ENCODE peak calls at places on chromosomes 7 and 10, in six cellular contexts. M is SW480; W is PC-3; L is T-cell; C is activated naive CD4-positive, alpha-beta T cell; S is NCI-H1048. N is an unnamed sample.

GRCh38 chr7:12133865-12134264 is 77.2 kb upstream of the TMEM106B start:
- DNase-seq in M (no peak), W (no peak), L (no peak), C (no peak), S (no peak), N (no peak)

GRCh38 chr7:27515933-27516332 is 146.8 kb downstream of the HIBADH start:
- DNase-seq in M (no peak), W (peak; percentile 7), L (no peak), C (no peak), S (no peak), N (no peak)

GRCh38 chr10:103575416-103576075 is 82.0 kb downstream of the NEURL1 start:
- DNase-seq in M (no peak), W (peak; percentile 64), L (no peak), C (no peak), S (no peak), N (no peak)

GRCh38 chr7:102287465-102288146 is 938 bp downstream of the SH2B2 start:
- DNase-seq in M (peak; percentile 73), W (peak; percentile 35), L (no peak), C (no peak), S (no peak), N (no peak)

GRCh38 chr10:79289801-79290200 is 57.5 kb upstream of the PPIF start:
- DNase-seq in M (no peak), W (peak; percentile 42), L (no peak), C (no peak), S (no peak), N (no peak)

GRCh38 chr10:57776688-57777432 is 490.8 kb downstream of the IPMK start:
- DNase-seq in M (no peak), W (no peak), L (no peak), C (no peak), S (no peak), N (no peak)

GRCh38 chr10:79979310-79979972 is 30.5 kb upstream of the SFTPD start:
- DNase-seq in M (no peak), W (no peak), L (no peak), C (no peak), S (no peak), N (no peak)

GRCh38 chr7:31108097-31108657 is 56.1 kb downstream of the ADCYAP1R1 start:
- DNase-seq in M (no peak), W (no peak), L (no peak), C (no peak), S (no peak), N (no peak)

GRCh38 chr10:93616844-93617360 is 4.6 kb downstream of the PDE6C start:
- DNase-seq in M (no peak), W (no peak), L (no peak), C (no peak), S (no peak), N (no peak)

GRCh38 chr7:138889566-138889965 is 91.6 kb upstream of the ATP6V0A4 start:
- DNase-seq in M (peak; percentile 36), W (peak; percentile 86), L (no peak), C (no peak), S (no peak), N (no peak)

GRCh38 chr7:2999078-2999500 is 44.6 kb downstream of the CARD11 start:
- DNase-seq in M (no peak), W (no peak), L (no peak), C (no peak), S (no peak), N (no peak)

GRCh38 chr10:96263173-96263572 is 8.2 kb downstream of the BLNK start:
- DNase-seq in M (no peak), W (no peak), L (no peak), C (no peak), S (no peak), N (no peak)

GRCh38 chr7:16411391-16411790 is 9.9 kb downstream of the CRPPA start:
- DNase-seq in M (no peak), W (peak; percentile 82), L (no peak), C (no peak), S (no peak), N (no peak)

GRCh38 chr7:2632717-2633537 is 1.1 kb downstream of the TTYH3 start:
- DNase-seq in M (peak; percentile 78), W (peak; percentile 36), L (peak; percentile 28), C (no peak), S (no peak), N (no peak)

GRCh38 chr10:107970512-107970911 is 806.0 kb upstream of the SORCS1 start:
- DNase-seq in M (no peak), W (peak; percentile 83), L (no peak), C (no peak), S (no peak), N (no peak)

GRCh38 chr10:25175527-25176420 is 973 bp downstream of the GPR158 start:
- DNase-seq in M (peak; percentile 13), W (no peak), L (no peak), C (no peak), S (no peak), N (peak; percentile 73)

GRCh38 chr7:351256-351655 is 61.3 kb downstream of the FOXL3 start:
- DNase-seq in M (no peak), W (no peak), L (peak; percentile 70), C (no peak), S (no peak), N (no peak)

GRCh38 chr10:121800146-121800545 is 127.7 kb downstream of the ATE1 start:
- DNase-seq in M (no peak), W (no peak), L (no peak), C (no peak), S (no peak), N (no peak)

GRCh38 chr7:144969787-144970186 is 133.9 kb upstream of the TPK1 start:
- DNase-seq in M (no peak), W (no peak), L (no peak), C (no peak), S (no peak), N (no peak)

GRCh38 chr10:28965937-28966336 is 288.6 kb downstream of the BAMBI start:
- DNase-seq in M (no peak), W (no peak), L (no peak), C (no peak), S (no peak), N (no peak)